ENCODE peak calls at places on chromosomes 12 and 14, in six cellular contexts. One of them, this sample, is unnamed. For H3K36me3 and H3K4me1, the result is how much of the 10 kb centered on the place peaks cover.

GRCh38 chr12:92574911-92575570 is 127.7 kb upstream of the PLEKHG7 start:
- DNase-seq in uterus: no peak
- DNase-seq in IMR-90: no peak
- DNase-seq in endothelial cell of umbilical vein: no peak
- DNase-seq in SK-N-SH: no peak
- DNase-seq in GM23248: no peak
- DNase-seq in this sample: no peak

GRCh38 chr14:59342108-59342507 is 123.1 kb downstream of the GPR135 start:
- DNase-seq in IMR-90: no peak
- DNase-seq in uterus: no peak
- DNase-seq in SK-N-SH: no peak
- DNase-seq in endothelial cell of umbilical vein: no peak
- DNase-seq in GM23248: no peak
- DNase-seq in this sample: no peak

GRCh38 chr14:99943620-99944019 is 121.6 kb upstream of the EVL start:
- DNase-seq in GM23248: no peak
- DNase-seq in IMR-90: no peak
- DNase-seq in SK-N-SH: no peak
- DNase-seq in endothelial cell of umbilical vein: no peak
- DNase-seq in uterus: no peak
- DNase-seq in this sample: no peak

GRCh38 chr12:117322428-117322827 is 39.0 kb downstream of the NOS1 start:
- DNase-seq in GM23248: no peak
- DNase-seq in IMR-90: no peak
- DNase-seq in SK-N-SH: no peak
- DNase-seq in endothelial cell of umbilical vein: no peak
- DNase-seq in uterus: no peak
- DNase-seq in this sample: no peak

GRCh38 chr12:2003676-2004112 is 563 bp downstream of the DCP1B start:
- DNase-seq in SK-N-SH: no peak
- DNase-seq in IMR-90: peak
- DNase-seq in GM23248: peak
- DNase-seq in endothelial cell of umbilical vein: no peak
- DNase-seq in uterus: no peak
- DNase-seq in this sample: no peak

GRCh38 chr14:70655110-70655826 is 13.6 kb downstream of the TTC9 start:
- DNase-seq in GM23248: no peak
- DNase-seq in SK-N-SH: no peak
- DNase-seq in endothelial cell of umbilical vein: peak
- DNase-seq in IMR-90: no peak
- DNase-seq in uterus: no peak
- DNase-seq in this sample: peak

GRCh38 chr12:108576660-108577234 is 14.4 kb downstream of the ISCU start:
- DNase-seq in endothelial cell of umbilical vein: no peak
- DNase-seq in GM23248: no peak
- DNase-seq in uterus: peak
- DNase-seq in IMR-90: no peak
- DNase-seq in SK-N-SH: no peak
- DNase-seq in this sample: no peak

GRCh38 chr12:100359822-100360221 is 2.9 kb downstream of the SLC17A8 start:
- DNase-seq in endothelial cell of umbilical vein: no peak
- DNase-seq in GM23248: peak
- DNase-seq in uterus: no peak
- DNase-seq in SK-N-SH: no peak
- DNase-seq in IMR-90: peak
- DNase-seq in this sample: no peak

GRCh38 chr12:50053583-50053982 is 3.8 kb upstream of the ASIC1 start:
- DNase-seq in GM23248: no peak
- DNase-seq in IMR-90: no peak
- DNase-seq in endothelial cell of umbilical vein: no peak
- DNase-seq in SK-N-SH: no peak
- DNase-seq in uterus: no peak
- DNase-seq in this sample: no peak

GRCh38 chr14:91084516-91084915 is 24.1 kb upstream of the RPS6KA5 start:
- DNase-seq in GM23248: no peak
- DNase-seq in IMR-90: no peak
- DNase-seq in SK-N-SH: no peak
- DNase-seq in endothelial cell of umbilical vein: no peak
- DNase-seq in uterus: no peak
- DNase-seq in this sample: no peak

GRCh38 chr12:110791589-110791988 is 48.9 kb upstream of the PPP1CC start:
- DNase-seq in SK-N-SH: no peak
- DNase-seq in IMR-90: no peak
- DNase-seq in uterus: no peak
- DNase-seq in GM23248: peak
- DNase-seq in endothelial cell of umbilical vein: no peak
- DNase-seq in this sample: no peak

GRCh38 chr14:106530423-106531107 is 1004.2 kb downstream of the TMEM121 start:
- DNase-seq in SK-N-SH: no peak
- DNase-seq in uterus: no peak
- DNase-seq in IMR-90: no peak
- DNase-seq in endothelial cell of umbilical vein: no peak
- DNase-seq in GM23248: no peak
- DNase-seq in this sample: no peak

GRCh38 chr12:132330549-132330881 is 1.1 kb upstream of the GALNT9 start:
- DNase-seq in SK-N-SH: no peak
- DNase-seq in uterus: no peak
- DNase-seq in GM23248: no peak
- DNase-seq in IMR-90: no peak
- DNase-seq in endothelial cell of umbilical vein: no peak
- DNase-seq in this sample: no peak

GRCh38 chr12:57487055-57487596 is 742 bp upstream of the MARS1 start:
- DNase-seq in uterus: no peak
- DNase-seq in GM23248: no peak
- DNase-seq in SK-N-SH: no peak
- DNase-seq in endothelial cell of umbilical vein: no peak
- DNase-seq in IMR-90: no peak
- DNase-seq in this sample: no peak

GRCh38 chr14:22601456-22601855 is 3.4 kb downstream of the ABHD4 start:
- DNase-seq in GM23248: no peak
- DNase-seq in endothelial cell of umbilical vein: no peak
- DNase-seq in uterus: no peak
- DNase-seq in SK-N-SH: no peak
- DNase-seq in IMR-90: no peak
- DNase-seq in this sample: no peak

GRCh38 chr14:100239200-100239839 is 376 bp downstream of the YY1 start:
- DNase-seq in SK-N-SH: no peak
- DNase-seq in endothelial cell of umbilical vein: peak
- DNase-seq in uterus: peak
- DNase-seq in GM23248: peak
- DNase-seq in IMR-90: no peak
- DNase-seq in this sample: no peak

GRCh38 chr12:4595881-4596280 is 33.9 kb downstream of the DYRK4 start:
- DNase-seq in GM23248: no peak
- DNase-seq in SK-N-SH: no peak
- DNase-seq in endothelial cell of umbilical vein: no peak
- DNase-seq in uterus: no peak
- DNase-seq in IMR-90: no peak
- DNase-seq in this sample: no peak

GRCh38 chr12:93089805-93090569 is 160.9 kb upstream of the EEA1 start:
- DNase-seq in IMR-90: peak
- DNase-seq in endothelial cell of umbilical vein: peak
- DNase-seq in SK-N-SH: no peak
- DNase-seq in uterus: no peak
- DNase-seq in GM23248: peak
- DNase-seq in this sample: no peak

GRCh38 chr12:5516781-5517180 is 84.9 kb downstream of the NTF3 start:
- DNase-seq in GM23248: no peak
- DNase-seq in uterus: no peak
- DNase-seq in IMR-90: no peak
- DNase-seq in endothelial cell of umbilical vein: no peak
- DNase-seq in SK-N-SH: no peak
- DNase-seq in this sample: no peak

GRCh38 chr12:68094195-68094594 is 65.3 kb downstream of the IFNG start:
- DNase-seq in GM23248: no peak
- DNase-seq in endothelial cell of umbilical vein: no peak
- DNase-seq in SK-N-SH: no peak
- DNase-seq in IMR-90: no peak
- DNase-seq in uterus: no peak
- DNase-seq in this sample: no peak

GRCh38 chr12:132428872-132429121 is 61.2 kb upstream of the FBRSL1 start:
- DNase-seq in endothelial cell of umbilical vein: no peak
- DNase-seq in GM23248: no peak
- DNase-seq in SK-N-SH: no peak
- DNase-seq in uterus: no peak
- DNase-seq in IMR-90: no peak
- DNase-seq in this sample: no peak

GRCh38 chr14:21184252-21184651 is 28.4 kb upstream of the OR5AU1 start:
- DNase-seq in SK-N-SH: no peak
- DNase-seq in uterus: no peak
- DNase-seq in GM23248: no peak
- DNase-seq in IMR-90: no peak
- DNase-seq in endothelial cell of umbilical vein: no peak
- DNase-seq in this sample: no peak

DNA sequence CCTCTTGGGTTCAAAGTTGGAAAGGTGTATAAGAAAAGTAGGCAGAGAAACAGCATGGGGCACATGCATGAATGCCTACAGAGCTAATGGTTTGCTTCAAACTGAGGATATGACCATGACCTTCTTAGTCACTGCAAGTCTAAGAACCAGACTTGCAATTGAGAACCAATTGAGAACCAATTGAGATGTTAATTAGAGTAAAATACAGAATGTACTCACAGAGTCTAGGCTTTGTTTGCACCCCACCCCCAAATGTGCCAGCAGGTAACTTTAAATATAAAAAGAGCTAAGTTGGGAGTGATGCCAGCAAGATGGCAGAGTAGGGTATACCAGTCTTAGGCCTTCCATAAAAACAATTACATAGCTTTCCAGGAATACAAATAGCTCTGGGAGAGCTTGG is 227.3 kb upstream of the ALG10 start:
- DNase-seq in uterus: no peak
- DNase-seq in SK-N-SH: no peak
- DNase-seq in endothelial cell of umbilical vein: no peak
- DNase-seq in IMR-90: no peak
- DNase-seq in GM23248: no peak
- DNase-seq in this sample: no peak
- H3K36me3 ChIP-seq in uterus: under half
- H3K36me3 ChIP-seq in SK-N-SH: under half
- H3K36me3 ChIP-seq in endothelial cell of umbilical vein: under half
- H3K36me3 ChIP-seq in IMR-90: under half
- H3K36me3 ChIP-seq in GM23248: under half
- H3K36me3 ChIP-seq in this sample: under half

DNA sequence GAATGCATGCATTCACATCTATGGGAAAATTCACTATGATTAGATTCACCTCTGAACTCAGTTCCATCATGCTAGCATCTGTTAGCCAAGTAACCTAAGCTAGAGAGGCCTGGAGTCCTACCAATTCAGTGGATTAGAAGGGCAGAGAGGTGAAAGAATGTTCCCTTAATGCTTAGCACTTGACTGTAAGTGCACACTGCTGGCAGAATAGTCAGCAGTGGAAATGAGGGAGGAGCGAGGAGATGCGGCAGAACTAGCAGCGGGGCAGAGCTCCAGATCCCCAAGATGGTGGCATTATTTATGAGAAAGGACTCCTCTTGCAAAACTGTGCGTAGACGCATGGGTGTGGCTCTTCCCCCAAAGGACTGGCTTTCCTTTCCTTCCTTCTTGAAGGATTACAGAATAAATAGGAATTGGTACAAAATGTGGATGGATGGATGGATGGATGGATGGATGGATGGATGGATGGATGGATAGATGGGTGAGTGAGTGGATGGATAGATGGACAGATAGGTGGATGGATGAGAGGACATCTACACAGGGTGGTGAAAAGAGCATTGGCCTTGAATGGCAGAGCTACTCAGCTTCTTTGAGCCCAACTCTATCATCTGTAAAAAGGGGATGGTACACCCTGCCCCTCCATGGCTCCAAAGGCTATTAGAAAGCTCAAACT is 227.2 kb downstream of the CHST11 start:
- DNase-seq in uterus: no peak
- DNase-seq in endothelial cell of umbilical vein: no peak
- DNase-seq in SK-N-SH: no peak
- DNase-seq in IMR-90: no peak
- DNase-seq in GM23248: no peak
- DNase-seq in this sample: no peak
- H3K4me1 ChIP-seq in uterus: under half
- H3K4me1 ChIP-seq in endothelial cell of umbilical vein: under half
- H3K4me1 ChIP-seq in SK-N-SH: under half
- H3K4me1 ChIP-seq in IMR-90: under half
- H3K4me1 ChIP-seq in GM23248: under half
- H3K4me1 ChIP-seq in this sample: under half

GRCh38 chr14:103220134-103220981 is 97.1 kb downstream of the TNFAIP2 start:
- DNase-seq in SK-N-SH: peak
- DNase-seq in GM23248: peak
- DNase-seq in IMR-90: no peak
- DNase-seq in endothelial cell of umbilical vein: no peak
- DNase-seq in uterus: no peak
- DNase-seq in this sample: no peak

GRCh38 chr14:103223818-103224352 is 100.6 kb downstream of the TNFAIP2 start:
- DNase-seq in endothelial cell of umbilical vein: no peak
- DNase-seq in SK-N-SH: no peak
- DNase-seq in uterus: no peak
- DNase-seq in GM23248: no peak
- DNase-seq in IMR-90: no peak
- DNase-seq in this sample: no peak

GRCh38 chr14:103217538-103217937 is 94.3 kb downstream of the TNFAIP2 start:
- DNase-seq in IMR-90: no peak
- DNase-seq in uterus: no peak
- DNase-seq in GM23248: no peak
- DNase-seq in endothelial cell of umbilical vein: no peak
- DNase-seq in SK-N-SH: no peak
- DNase-seq in this sample: no peak

GRCh38 chr14:103221781-103222358 is 98.6 kb downstream of the TNFAIP2 start:
- DNase-seq in GM23248: no peak
- DNase-seq in SK-N-SH: no peak
- DNase-seq in uterus: no peak
- DNase-seq in endothelial cell of umbilical vein: no peak
- DNase-seq in IMR-90: no peak
- DNase-seq in this sample: no peak

DNA sequence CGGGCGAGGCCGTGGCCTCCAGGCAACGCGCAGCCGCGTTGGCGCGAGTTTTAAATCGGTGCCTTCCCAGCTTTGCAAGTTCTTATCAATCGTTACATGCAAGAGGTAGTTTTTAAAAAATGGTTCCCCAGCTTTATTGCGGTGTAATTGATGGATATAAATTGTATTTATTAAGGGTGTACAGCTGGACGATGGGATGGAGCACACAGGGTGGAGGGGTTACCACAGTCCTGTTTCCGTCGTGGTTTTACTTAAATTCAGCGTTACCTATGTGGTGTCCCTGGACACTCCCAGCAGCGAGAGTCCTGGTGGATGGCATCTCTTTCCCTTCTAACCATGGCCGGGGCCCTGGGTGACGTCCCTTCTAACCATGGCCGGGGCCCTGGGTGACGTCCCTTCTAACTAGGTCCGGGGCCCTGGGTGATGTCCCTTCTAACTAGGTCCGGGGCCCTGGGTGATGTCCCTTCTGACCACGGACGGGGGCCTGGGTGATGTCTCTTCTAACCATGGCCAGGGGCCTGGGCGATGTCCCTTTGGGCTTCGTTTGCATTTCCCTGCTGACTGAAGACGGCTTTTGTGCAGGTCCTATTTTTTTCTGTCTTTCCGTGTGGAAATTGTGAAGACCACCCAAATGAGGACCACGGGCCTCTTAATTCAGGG is 97.9 kb downstream of the TNFAIP2 start:
- DNase-seq in IMR-90: no peak
- DNase-seq in SK-N-SH: no peak
- DNase-seq in GM23248: no peak
- DNase-seq in uterus: no peak
- DNase-seq in endothelial cell of umbilical vein: no peak
- DNase-seq in this sample: no peak
- H3K4me3 ChIP-seq in IMR-90: no peak
- H3K4me3 ChIP-seq in SK-N-SH: peak
- H3K4me3 ChIP-seq in GM23248: peak
- H3K4me3 ChIP-seq in uterus: peak
- H3K4me3 ChIP-seq in endothelial cell of umbilical vein: no peak
- H3K4me3 ChIP-seq in this sample: peak

GRCh38 chr12:46244273-46244672 is 24.6 kb downstream of the SLC38A1 start:
- DNase-seq in endothelial cell of umbilical vein: no peak
- DNase-seq in uterus: no peak
- DNase-seq in SK-N-SH: no peak
- DNase-seq in GM23248: no peak
- DNase-seq in IMR-90: no peak
- DNase-seq in this sample: no peak
- H3K36me3 ChIP-seq in endothelial cell of umbilical vein: under half
- H3K36me3 ChIP-seq in uterus: under half
- H3K36me3 ChIP-seq in SK-N-SH: half or more
- H3K36me3 ChIP-seq in GM23248: under half
- H3K36me3 ChIP-seq in IMR-90: under half
- H3K36me3 ChIP-seq in this sample: under half

This sample was measured in iPS DF 6.9.